ENCODE peak calls at places on chromosome 22, in four cellular contexts. X is NCI-H1105 treated with DMSO at 0.1 percent for 48 hours, Q is NCI-H1092, A is lower leg skin. S is an unnamed sample.

GRCh38 chr22:22848364-22848866 is 39.2 kb upstream of the IGLL5 start:
- DNase-seq in A (peak), X (peak), Q (peak), S (no peak)

GRCh38 chr22:25113316-25113721 is 86.3 kb upstream of the CRYBB3 start:
- DNase-seq in Q (no peak), X (no peak), A (no peak), S (no peak)

GRCh38 chr22:45318168-45318557 is 8.4 kb downstream of the FAM118A start:
- DNase-seq in Q (peak), A (peak), X (peak), S (peak)

GRCh38 chr22:42154731-42155543 is 24.3 kb upstream of the CYP2D6 start:
- DNase-seq in Q (no peak), A (no peak), X (no peak), S (no peak)

GRCh38 chr22:23282089-23282501 is 101.8 kb downstream of the BCR start:
- DNase-seq in Q (no peak), X (no peak), A (peak), S (no peak)

GRCh38 chr22:47318041-47318737 is 555.7 kb downstream of the TBC1D22A start:
- DNase-seq in Q (no peak), X (no peak), A (no peak), S (no peak)

GRCh38 chr22:16824718-16825687 is at the start of gene XKR3:
- DNase-seq in X (no peak), A (no peak), Q (no peak), S (no peak)

GRCh38 chr22:35749808-35750207 is 32.1 kb downstream of the APOL5 start:
- DNase-seq in X (peak), Q (no peak), A (no peak), S (no peak)

GRCh38 chr22:22230438-22230837 is 14.1 kb upstream of the VPREB1 start:
- DNase-seq in A (no peak), Q (no peak), X (no peak), S (no peak)

GRCh38 chr22:20793386-20794131 is 19.6 kb downstream of the SERPIND1 start:
- DNase-seq in A (no peak), X (no peak), Q (no peak), S (no peak)

GRCh38 chr22:36781656-36782627 is 6.0 kb upstream of the IFT27 start:
- DNase-seq in A (peak), X (peak), Q (peak), S (no peak)

GRCh38 chr22:46758867-46759290 is 3.6 kb upstream of the TBC1D22A start:
- DNase-seq in A (no peak), Q (no peak), X (no peak), S (peak)

GRCh38 chr22:39818050-39818449 is 75.5 kb downstream of the ENTHD1 start:
- DNase-seq in X (no peak), A (no peak), Q (no peak), S (no peak)

GRCh38 chr22:22709719-22710445 is 65.5 kb downstream of the GGTLC2 start:
- DNase-seq in X (no peak), A (peak), Q (no peak), S (no peak)

GRCh38 chr22:30277547-30278344 is 11.1 kb upstream of the OSM start:
- DNase-seq in A (no peak), Q (no peak), X (no peak), S (no peak)

GRCh38 chr22:37571258-37571991 is 8.5 kb downstream of the LGALS2 start:
- DNase-seq in Q (no peak), A (no peak), X (no peak), S (no peak)

GRCh38 chr22:43411040-43411919 is 534 bp upstream of the MPPED1 start:
- DNase-seq in A (no peak), Q (no peak), X (no peak), S (no peak)

GRCh38 chr22:36461665-36462474 is 19.6 kb downstream of the TXN2 start:
- DNase-seq in X (no peak), Q (no peak), A (no peak), S (peak)

GRCh38 chr22:46292173-46292572 is 4.5 kb upstream of the GTSE1 start:
- DNase-seq in A (no peak), Q (no peak), X (no peak), S (no peak)

GRCh38 chr22:27879923-27880322 is 39.1 kb downstream of the PITPNB start:
- DNase-seq in Q (peak), A (no peak), X (peak), S (no peak)

GRCh38 chr22:40525250-40525884 is 111.2 kb downstream of the MRTFA start:
- DNase-seq in X (peak), A (no peak), Q (peak), S (no peak)

GRCh38 chr22:49629586-49630447 is 197.9 kb downstream of the BRD1 start:
- DNase-seq in Q (no peak), A (no peak), X (no peak), S (no peak)

GRCh38 chr22:46513908-46514550 is 23.4 kb downstream of the CELSR1 start:
- DNase-seq in X (no peak), A (no peak), Q (no peak), S (no peak)

GRCh38 chr22:31248138-31248745 is 36.1 kb downstream of the LIMK2 start:
- DNase-seq in X (no peak), Q (no peak), A (peak), S (no peak)

GRCh38 chr22:40022536-40023225 is 27.9 kb downstream of the FAM83F start:
- DNase-seq in A (peak), X (no peak), Q (no peak), S (no peak)

GRCh38 chr22:37681001-37681424 is 5.1 kb upstream of the NOL12 start:
- DNase-seq in A (no peak), Q (no peak), X (no peak), S (no peak)

S was measured in NCI-H2029 treated with DMSO at 0.1 percent for 48 hours.